ENCODE peak calls at places on chromosome 22, in six cellular contexts. One of them, this sample, is unnamed.

GRCh38 chr22:43901976-43902643 is 10.3 kb upstream of the PNPLA5 start:
- DNase-seq in dorsolateral prefrontal cortex: no peak
- DNase-seq in prostate gland: no peak
- DNase-seq in tibial nerve: no peak
- DNase-seq in BE2C: no peak
- DNase-seq in lower leg skin: no peak
- DNase-seq in this sample: no peak

GRCh38 chr22:40335358-40335757 is 10.9 kb upstream of the ADSL start:
- DNase-seq in lower leg skin: no peak
- DNase-seq in prostate gland: no peak
- DNase-seq in tibial nerve: no peak
- DNase-seq in BE2C: no peak
- DNase-seq in dorsolateral prefrontal cortex: no peak
- DNase-seq in this sample: no peak

GRCh38 chr22:36830601-36831000 is 13.8 kb upstream of the PVALB start:
- DNase-seq in prostate gland: no peak
- DNase-seq in BE2C: no peak
- DNase-seq in lower leg skin: no peak
- DNase-seq in tibial nerve: no peak
- DNase-seq in dorsolateral prefrontal cortex: no peak
- DNase-seq in this sample: no peak

GRCh38 chr22:41260871-41261270 is 20.1 kb upstream of the CHADL start:
- DNase-seq in tibial nerve: no peak
- DNase-seq in prostate gland: no peak
- DNase-seq in BE2C: no peak
- DNase-seq in lower leg skin: no peak
- DNase-seq in dorsolateral prefrontal cortex: no peak
- DNase-seq in this sample: no peak

GRCh38 chr22:19197997-19198865 is 19.7 kb upstream of the SLC25A1 start:
- DNase-seq in prostate gland: no peak
- DNase-seq in dorsolateral prefrontal cortex: no peak
- DNase-seq in BE2C: no peak
- DNase-seq in tibial nerve: no peak
- DNase-seq in lower leg skin: no peak
- DNase-seq in this sample: no peak

GRCh38 chr22:49062155-49063039 is 765.3 kb downstream of the BRD1 start:
- DNase-seq in BE2C: no peak
- DNase-seq in prostate gland: no peak
- DNase-seq in dorsolateral prefrontal cortex: no peak
- DNase-seq in lower leg skin: no peak
- DNase-seq in tibial nerve: no peak
- DNase-seq in this sample: no peak

GRCh38 chr22:27825174-27825573 is 23.6 kb upstream of the MN1 start:
- DNase-seq in lower leg skin: no peak
- DNase-seq in prostate gland: no peak
- DNase-seq in dorsolateral prefrontal cortex: no peak
- DNase-seq in tibial nerve: no peak
- DNase-seq in BE2C: no peak
- DNase-seq in this sample: no peak

GRCh38 chr22:20569059-20570058 is 61.9 kb downstream of the MED15 start:
- DNase-seq in dorsolateral prefrontal cortex: peak
- DNase-seq in prostate gland: peak
- DNase-seq in tibial nerve: peak
- DNase-seq in BE2C: no peak
- DNase-seq in lower leg skin: peak
- DNase-seq in this sample: no peak

GRCh38 chr22:48896766-48897637 is 930.7 kb downstream of the BRD1 start:
- DNase-seq in lower leg skin: no peak
- DNase-seq in dorsolateral prefrontal cortex: no peak
- DNase-seq in tibial nerve: no peak
- DNase-seq in prostate gland: no peak
- DNase-seq in BE2C: no peak
- DNase-seq in this sample: no peak

GRCh38 chr22:27715078-27715477 is 86.5 kb downstream of the MN1 start:
- DNase-seq in dorsolateral prefrontal cortex: peak
- DNase-seq in tibial nerve: no peak
- DNase-seq in lower leg skin: no peak
- DNase-seq in BE2C: peak
- DNase-seq in prostate gland: no peak
- DNase-seq in this sample: no peak

GRCh38 chr22:36331306-36331911 is 56.4 kb downstream of the MYH9 start:
- DNase-seq in lower leg skin: peak
- DNase-seq in prostate gland: peak
- DNase-seq in tibial nerve: no peak
- DNase-seq in BE2C: peak
- DNase-seq in dorsolateral prefrontal cortex: no peak
- DNase-seq in this sample: peak

GRCh38 chr22:49281467-49282340 is 546.0 kb downstream of the BRD1 start:
- DNase-seq in prostate gland: no peak
- DNase-seq in BE2C: no peak
- DNase-seq in tibial nerve: no peak
- DNase-seq in dorsolateral prefrontal cortex: peak
- DNase-seq in lower leg skin: no peak
- DNase-seq in this sample: no peak

GRCh38 chr22:44351685-44352377 is 39.1 kb upstream of the SHISAL1 start:
- DNase-seq in tibial nerve: no peak
- DNase-seq in prostate gland: peak
- DNase-seq in dorsolateral prefrontal cortex: no peak
- DNase-seq in lower leg skin: no peak
- DNase-seq in BE2C: peak
- DNase-seq in this sample: no peak

GRCh38 chr22:39723899-39724351 is 153.4 kb downstream of the CACNA1I start:
- DNase-seq in BE2C: no peak
- DNase-seq in dorsolateral prefrontal cortex: peak
- DNase-seq in prostate gland: no peak
- DNase-seq in tibial nerve: no peak
- DNase-seq in lower leg skin: peak
- DNase-seq in this sample: no peak

GRCh38 chr22:19855504-19856409 is 1.1 kb upstream of the GNB1L start:
- DNase-seq in dorsolateral prefrontal cortex: peak
- DNase-seq in lower leg skin: peak
- DNase-seq in tibial nerve: no peak
- DNase-seq in BE2C: peak
- DNase-seq in prostate gland: no peak
- DNase-seq in this sample: peak

GRCh38 chr22:48581206-48581766 is 1246.4 kb downstream of the BRD1 start:
- DNase-seq in tibial nerve: no peak
- DNase-seq in lower leg skin: no peak
- DNase-seq in BE2C: no peak
- DNase-seq in prostate gland: no peak
- DNase-seq in dorsolateral prefrontal cortex: no peak
- DNase-seq in this sample: no peak

GRCh38 chr22:31935961-31936635 is 8.2 kb upstream of the YWHAH start:
- DNase-seq in lower leg skin: no peak
- DNase-seq in tibial nerve: no peak
- DNase-seq in prostate gland: no peak
- DNase-seq in dorsolateral prefrontal cortex: no peak
- DNase-seq in BE2C: no peak
- DNase-seq in this sample: no peak

GRCh38 chr22:29200901-29201300 is 4.8 kb upstream of the EMID1 start:
- DNase-seq in BE2C: no peak
- DNase-seq in prostate gland: no peak
- DNase-seq in lower leg skin: no peak
- DNase-seq in dorsolateral prefrontal cortex: no peak
- DNase-seq in tibial nerve: no peak
- DNase-seq in this sample: no peak

GRCh38 chr22:20089977-20090729 is 10.1 kb downstream of the DGCR8 start:
- DNase-seq in BE2C: no peak
- DNase-seq in prostate gland: no peak
- DNase-seq in lower leg skin: no peak
- DNase-seq in dorsolateral prefrontal cortex: no peak
- DNase-seq in tibial nerve: no peak
- DNase-seq in this sample: no peak

GRCh38 chr22:40348025-40348658 is 1.8 kb downstream of the ADSL start:
- DNase-seq in BE2C: peak
- DNase-seq in dorsolateral prefrontal cortex: peak
- DNase-seq in lower leg skin: no peak
- DNase-seq in prostate gland: peak
- DNase-seq in tibial nerve: peak
- DNase-seq in this sample: peak

GRCh38 chr22:49151256-49152131 is 676.2 kb downstream of the BRD1 start:
- DNase-seq in lower leg skin: peak
- DNase-seq in dorsolateral prefrontal cortex: no peak
- DNase-seq in tibial nerve: no peak
- DNase-seq in prostate gland: no peak
- DNase-seq in BE2C: no peak
- DNase-seq in this sample: no peak

GRCh38 chr22:50310949-50311444 is 3.6 kb upstream of the PLXNB2 start:
- DNase-seq in dorsolateral prefrontal cortex: no peak
- DNase-seq in prostate gland: no peak
- DNase-seq in tibial nerve: no peak
- DNase-seq in lower leg skin: no peak
- DNase-seq in BE2C: no peak
- DNase-seq in this sample: no peak

GRCh38 chr22:25495286-25495685 is 69.2 kb upstream of the GRK3 start:
- DNase-seq in lower leg skin: no peak
- DNase-seq in prostate gland: no peak
- DNase-seq in tibial nerve: no peak
- DNase-seq in BE2C: peak
- DNase-seq in dorsolateral prefrontal cortex: no peak
- DNase-seq in this sample: no peak

DNA sequence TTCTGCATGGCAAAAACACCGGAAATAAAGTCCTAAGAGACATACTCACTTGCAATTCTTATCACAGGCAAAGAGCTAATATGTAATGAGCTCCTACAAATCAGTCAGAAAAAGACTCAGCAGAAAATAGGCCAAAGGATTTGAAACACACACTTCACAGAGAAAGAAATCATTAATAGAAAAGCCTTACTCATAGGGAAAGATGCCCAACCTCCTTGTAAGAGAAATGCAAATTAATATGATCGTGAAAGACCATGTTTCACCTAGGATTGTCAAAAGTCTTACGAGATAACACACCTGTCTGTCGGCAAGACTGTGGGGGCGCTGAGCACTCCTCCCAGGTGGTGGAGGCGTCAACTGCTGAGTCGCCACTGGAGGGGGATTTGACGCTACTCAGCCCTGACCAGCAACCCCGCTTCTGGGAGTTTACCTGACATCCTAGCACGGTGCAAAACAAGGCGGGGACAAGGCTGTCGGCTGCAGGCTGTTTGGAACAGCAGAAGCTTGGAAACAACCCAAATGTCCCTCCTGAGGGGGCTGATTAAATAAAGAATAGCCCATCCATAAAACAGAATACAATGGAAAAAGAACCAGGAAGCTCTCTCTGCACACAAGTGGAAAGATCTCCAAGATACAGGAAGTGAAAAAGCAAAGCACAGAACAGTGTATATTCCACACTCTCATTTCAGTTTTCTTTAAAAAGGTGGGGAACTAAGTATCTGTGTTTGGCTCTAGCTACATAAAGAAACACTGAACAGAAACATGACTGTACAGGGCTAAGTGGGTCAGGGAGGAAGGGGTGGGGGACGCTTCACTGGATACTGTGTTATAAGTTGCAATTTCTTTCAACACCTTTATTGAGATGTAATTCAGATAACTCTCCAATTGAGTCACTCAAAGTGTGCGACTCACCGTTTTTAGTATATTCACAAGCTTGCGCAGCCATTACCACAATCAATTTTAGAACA is 11.5 kb downstream of the CSNK1E start:
- DNase-seq in BE2C: peak
- DNase-seq in dorsolateral prefrontal cortex: no peak
- DNase-seq in prostate gland: no peak
- DNase-seq in lower leg skin: no peak
- DNase-seq in tibial nerve: no peak
- DNase-seq in this sample: peak
- TF ChIP-seq CTCF in BE2C: no peak
- TF ChIP-seq CTCF in dorsolateral prefrontal cortex: no peak
- TF ChIP-seq CTCF in prostate gland: no peak
- TF ChIP-seq CTCF in lower leg skin: no peak
- TF ChIP-seq CTCF in tibial nerve: no peak
- TF ChIP-seq CTCF in this sample: no peak

GRCh38 chr22:46297151-46297819 is 615 bp downstream of the GTSE1 start:
- DNase-seq in prostate gland: no peak
- DNase-seq in tibial nerve: no peak
- DNase-seq in lower leg skin: no peak
- DNase-seq in dorsolateral prefrontal cortex: no peak
- DNase-seq in BE2C: peak
- DNase-seq in this sample: no peak

GRCh38 chr22:46295277-46295971 is 1.2 kb upstream of the GTSE1 start:
- DNase-seq in dorsolateral prefrontal cortex: no peak
- DNase-seq in tibial nerve: no peak
- DNase-seq in lower leg skin: no peak
- DNase-seq in BE2C: no peak
- DNase-seq in prostate gland: no peak
- DNase-seq in this sample: no peak

GRCh38 chr22:46299101-46299500 is 2.4 kb downstream of the GTSE1 start:
- DNase-seq in prostate gland: no peak
- DNase-seq in BE2C: no peak
- DNase-seq in tibial nerve: no peak
- DNase-seq in lower leg skin: no peak
- DNase-seq in dorsolateral prefrontal cortex: no peak
- DNase-seq in this sample: no peak

GRCh38 chr22:46294784-46295183 is 1.9 kb upstream of the GTSE1 start:
- DNase-seq in dorsolateral prefrontal cortex: no peak
- DNase-seq in tibial nerve: no peak
- DNase-seq in lower leg skin: no peak
- DNase-seq in prostate gland: no peak
- DNase-seq in BE2C: no peak
- DNase-seq in this sample: no peak

GRCh38 chr22:46296257-46297150 is at the start of gene GTSE1:
- DNase-seq in prostate gland: peak
- DNase-seq in tibial nerve: peak
- DNase-seq in dorsolateral prefrontal cortex: peak
- DNase-seq in lower leg skin: peak
- DNase-seq in BE2C: peak
- DNase-seq in this sample: peak
- TF ChIP-seq CTCF in prostate gland: peak
- TF ChIP-seq CTCF in tibial nerve: peak
- TF ChIP-seq CTCF in dorsolateral prefrontal cortex: peak
- TF ChIP-seq CTCF in lower leg skin: no peak
- TF ChIP-seq CTCF in BE2C: peak
- TF ChIP-seq CTCF in this sample: no peak

DNA sequence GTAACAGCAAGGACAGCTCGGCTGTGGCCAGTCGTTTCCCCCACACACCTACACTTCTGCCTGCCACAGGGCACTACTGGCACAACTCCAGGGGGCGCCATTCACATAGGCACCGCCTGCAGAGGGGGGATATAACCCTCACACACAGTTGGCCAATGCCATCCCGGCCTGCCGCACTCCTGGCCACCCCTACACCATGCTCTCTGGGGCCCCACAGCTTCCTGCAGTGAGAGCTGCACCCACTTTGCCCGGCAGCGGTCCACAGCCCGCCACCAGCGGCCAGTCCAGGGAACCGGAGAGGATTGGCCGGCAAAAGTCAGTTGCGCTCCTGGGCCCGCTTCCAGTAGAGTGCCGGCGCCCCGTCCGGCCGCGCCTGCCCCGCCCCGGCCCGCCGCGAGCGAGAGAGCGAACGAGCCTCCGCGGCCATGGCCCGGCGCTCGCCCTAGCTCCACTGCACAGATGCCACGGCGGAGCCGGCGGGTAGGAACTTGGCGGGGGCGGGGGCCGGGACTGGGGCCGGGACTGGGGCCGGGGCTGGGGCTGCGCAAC is 25.6 kb upstream of the SUSD2 start:
- DNase-seq in BE2C: peak
- DNase-seq in dorsolateral prefrontal cortex: peak
- DNase-seq in prostate gland: peak
- DNase-seq in lower leg skin: peak
- DNase-seq in tibial nerve: peak
- DNase-seq in this sample: no peak
- TF ChIP-seq CTCF in BE2C: peak
- TF ChIP-seq CTCF in dorsolateral prefrontal cortex: no peak
- TF ChIP-seq CTCF in prostate gland: peak
- TF ChIP-seq CTCF in lower leg skin: no peak
- TF ChIP-seq CTCF in tibial nerve: peak
- TF ChIP-seq CTCF in this sample: no peak

GRCh38 chr22:42637555-42637954 is 2.8 kb downstream of the ATP5MGL start:
- DNase-seq in prostate gland: no peak
- DNase-seq in tibial nerve: no peak
- DNase-seq in dorsolateral prefrontal cortex: no peak
- DNase-seq in lower leg skin: no peak
- DNase-seq in BE2C: no peak
- DNase-seq in this sample: no peak
- TF ChIP-seq CTCF in prostate gland: no peak
- TF ChIP-seq CTCF in tibial nerve: no peak
- TF ChIP-seq CTCF in dorsolateral prefrontal cortex: no peak
- TF ChIP-seq CTCF in lower leg skin: no peak
- TF ChIP-seq CTCF in BE2C: no peak
- TF ChIP-seq CTCF in this sample: no peak